ENCODE peak calls at places on chromosomes 6 and 20, in ten cellular contexts. L, K, W, Q, P, C, B, H, V and D are unnamed samples.

GRCh38 chr6:157637516-157637915 is 185.5 kb upstream of the SNX9 start:
- DNase-seq in W (no peak), V (no peak), Q (no peak), H (no peak), P (no peak), B (no peak), C (no peak), L (no peak), K (no peak), D (no peak)

GRCh38 chr6:6885521-6886088 is 222.2 kb upstream of the RREB1 start:
- DNase-seq in L (peak), K (no peak), C (no peak), W (no peak), B (peak), V (no peak), P (no peak), H (peak), Q (no peak), D (no peak)

GRCh38 chr20:6769953-6770831 is 2.7 kb downstream of the BMP2 start:
- DNase-seq in K (peak), W (peak), B (peak), P (no peak), H (peak), Q (no peak), V (no peak), L (peak), C (peak), D (peak)

GRCh38 chr6:42454428-42454791 is 2.7 kb upstream of the TRERF1 start:
- DNase-seq in H (peak), V (no peak), C (no peak), K (peak), Q (no peak), L (no peak), B (no peak), W (peak), P (no peak), D (no peak)

GRCh38 chr6:42352856-42353564 is 98.7 kb downstream of the TRERF1 start:
- DNase-seq in P (no peak), V (no peak), C (no peak), K (no peak), L (no peak), B (no peak), W (no peak), Q (no peak), H (no peak), D (no peak)

GRCh38 chr6:151022492-151022891 is 157.0 kb downstream of the MTHFD1L start:
- DNase-seq in B (no peak), Q (no peak), W (no peak), P (no peak), L (no peak), C (no peak), K (no peak), V (no peak), H (no peak), D (no peak)

GRCh38 chr6:166465671-166466087 is 82.9 kb upstream of the MPC1 start:
- DNase-seq in W (no peak), K (no peak), C (no peak), L (no peak), P (no peak), V (peak), H (no peak), B (no peak), Q (no peak), D (no peak)

GRCh38 chr6:165628955-165629354 is 34.1 kb downstream of the PDE10A start:
- DNase-seq in Q (no peak), B (no peak), H (no peak), K (no peak), V (no peak), C (no peak), W (no peak), L (no peak), P (no peak), D (no peak)

GRCh38 chr6:84086545-84087429 is 53.2 kb downstream of the MRAP2 start:
- DNase-seq in P (no peak), L (no peak), W (no peak), K (peak), B (no peak), Q (no peak), C (no peak), V (no peak), H (no peak), D (no peak)

GRCh38 chr6:29451471-29452193 is 5.2 kb downstream of the OR11A1 start:
- DNase-seq in C (no peak), H (no peak), L (no peak), B (no peak), P (no peak), Q (no peak), K (no peak), V (no peak), W (no peak), D (no peak)

GRCh38 chr6:5866547-5867051 is 140.1 kb downstream of the NRN1 start:
- DNase-seq in Q (no peak), L (no peak), K (peak), H (no peak), P (no peak), W (no peak), V (no peak), C (no peak), B (no peak), D (no peak)

GRCh38 chr6:114344971-114345274 is 2.1 kb upstream of the HS3ST5 start:
- DNase-seq in H (no peak), L (no peak), B (no peak), Q (no peak), P (no peak), C (no peak), V (no peak), K (no peak), W (no peak), D (no peak)
- TF ChIP-seq CTCF in H (no peak), L (no peak), B (no peak), Q (no peak), P (no peak), C (no peak), V (no peak), K (no peak), W (no peak), D (no peak)

GRCh38 chr6:56708810-56709597 is 66.3 kb upstream of the DST start:
- DNase-seq in H (no peak), P (no peak), C (no peak), W (no peak), K (no peak), B (no peak), V (peak), Q (peak), L (no peak), D (no peak)
- TF ChIP-seq CTCF in H (peak), P (no peak), C (peak), W (peak), K (peak), B (peak), V (peak), Q (peak), L (peak), D (peak)

DNA sequence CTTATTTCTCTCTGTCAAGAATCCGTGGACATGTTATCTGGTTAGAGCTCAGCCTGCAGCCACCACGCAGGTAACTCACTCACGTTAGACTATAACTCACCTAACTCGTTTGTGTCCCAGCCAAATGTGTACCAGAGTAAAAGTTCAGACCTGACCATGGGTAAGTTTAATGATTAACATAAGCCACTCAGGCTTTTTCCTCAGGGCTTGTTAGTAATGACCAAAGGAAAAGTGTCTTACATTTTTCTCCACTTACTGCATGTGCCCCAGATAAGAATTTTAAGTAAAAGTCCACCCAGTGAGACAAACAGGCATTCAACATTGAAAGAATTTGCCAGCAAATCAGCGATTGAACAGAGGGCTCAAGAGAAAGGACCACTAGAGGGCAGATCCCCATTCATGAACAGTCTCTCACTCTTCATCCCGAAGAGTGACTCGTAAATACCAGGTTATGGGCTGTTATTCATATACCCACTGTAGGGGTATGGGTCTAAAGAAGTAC is at the start of gene PKHD1:
- DNase-seq in P (no peak), L (peak), H (no peak), K (peak), B (no peak), V (peak), Q (peak), C (no peak), W (no peak), D (no peak)
- TF ChIP-seq CTCF in P (no peak), L (peak), H (no peak), K (peak), B (peak), V (peak), Q (peak), C (peak), W (peak), D (no peak)

DNA sequence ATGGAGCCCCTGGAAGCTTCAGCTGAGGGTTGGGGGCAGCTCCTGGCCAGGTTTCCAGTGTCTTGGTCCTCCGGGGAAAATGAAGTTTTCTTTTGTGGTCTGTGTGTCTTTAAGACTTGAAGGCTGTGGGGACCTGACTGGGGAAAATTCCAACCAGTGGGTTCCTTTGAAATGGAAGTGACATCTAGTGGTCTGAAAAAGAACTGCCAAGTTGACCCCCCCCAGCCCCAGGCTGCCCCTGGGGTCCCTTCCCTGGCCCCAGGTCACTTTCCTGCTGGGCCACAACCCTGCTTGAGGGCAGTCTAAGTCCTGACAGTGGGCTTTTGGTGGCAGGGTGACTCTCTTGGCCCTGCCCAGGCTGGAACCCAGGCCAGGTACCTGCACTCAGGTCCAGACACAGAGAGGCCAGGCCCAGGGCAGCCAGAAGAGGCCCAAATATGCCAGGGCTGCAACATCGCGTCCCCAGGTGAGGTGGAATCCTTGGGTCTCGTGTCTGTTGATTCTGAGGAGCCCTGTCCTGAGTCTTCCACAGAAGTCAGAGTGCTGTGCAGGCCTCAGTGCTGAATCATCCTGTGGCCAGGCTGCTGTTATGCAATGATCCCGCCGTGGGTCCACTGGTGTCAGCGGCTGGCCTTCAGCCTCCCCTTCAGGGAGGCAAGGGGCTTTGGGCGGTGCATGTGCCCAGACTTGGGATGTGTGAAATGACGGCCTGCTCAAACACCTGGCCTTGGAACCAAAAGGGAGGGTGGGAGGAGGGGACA is 68.4 kb downstream of the VEGFA start:
- DNase-seq in K (peak), P (no peak), L (peak), W (peak), C (no peak), Q (peak), H (no peak), B (peak), V (peak), D (no peak)
- TF ChIP-seq CTCF in K (peak), P (no peak), L (peak), W (peak), C (peak), Q (peak), H (peak), B (peak), V (peak), D (peak)

GRCh38 chr6:169099411-169100202 is 154.0 kb downstream of the THBS2 start:
- DNase-seq in K (no peak), C (no peak), Q (no peak), H (no peak), V (no peak), B (no peak), W (no peak), P (no peak), L (no peak), D (no peak)
- TF ChIP-seq CTCF in K (no peak), C (peak), Q (no peak), H (no peak), V (no peak), B (no peak), W (no peak), P (no peak), L (no peak), D (no peak)

DNA sequence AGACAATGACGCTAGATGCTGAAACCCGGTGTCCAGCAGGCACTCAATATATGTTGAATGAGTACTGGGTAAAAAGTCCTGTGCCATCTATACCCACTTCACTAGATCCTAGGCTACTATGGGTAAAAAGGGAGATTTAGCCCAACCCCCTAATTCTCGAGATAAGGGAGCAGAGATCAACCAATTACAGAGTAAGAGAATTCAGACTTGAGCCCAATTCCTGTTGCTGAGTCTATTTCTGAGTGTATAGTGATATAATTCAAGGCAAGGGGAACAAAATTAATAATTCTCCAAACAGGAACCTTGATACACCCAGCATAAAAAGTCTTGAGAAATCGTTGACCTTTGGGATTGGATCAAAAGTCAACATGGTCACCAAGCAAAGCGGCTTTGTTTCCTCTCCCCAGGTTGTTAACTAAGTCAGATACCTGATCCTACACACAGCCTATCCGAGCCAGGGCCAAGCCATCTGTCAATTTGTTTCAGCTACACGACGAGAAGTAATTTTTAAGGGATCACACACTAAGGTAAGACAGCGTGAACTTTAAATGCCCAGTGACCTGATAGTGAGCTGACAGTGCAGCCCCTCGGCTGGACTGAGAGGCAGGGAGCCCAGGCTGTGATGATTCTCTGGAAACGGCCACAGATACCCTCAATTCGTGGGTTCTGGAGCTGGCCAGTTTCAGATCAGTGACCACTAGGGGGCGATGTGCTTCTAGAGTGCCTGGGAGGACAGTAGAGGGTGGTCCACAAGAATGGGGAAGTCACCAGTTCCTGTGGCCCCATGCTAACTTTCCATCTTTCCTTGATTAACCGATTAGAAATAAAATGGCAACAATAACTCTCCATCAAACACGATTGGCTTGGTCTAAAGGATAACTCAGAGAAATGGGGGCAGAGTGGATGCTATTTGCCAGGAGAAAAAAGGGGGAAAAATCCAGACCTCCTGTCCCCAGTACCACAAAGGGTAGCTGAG is 46.2 kb downstream of the SLC22A23 start:
- DNase-seq in V (peak), P (peak), Q (peak), H (no peak), B (no peak), K (peak), L (peak), C (no peak), W (peak), D (peak)
- TF ChIP-seq CTCF in V (peak), P (no peak), Q (peak), H (peak), B (peak), K (peak), L (peak), C (peak), W (peak), D (peak)